ENCODE peak calls at places on chromosomes 13 and 19, in four cellular contexts. O is PC-3; S is stimulated activated CD4-positive, alpha-beta T cell treated with anti-CD3 and anti-CD28 coated beads, Interleukin-2, amount 100 ng/mL, for 24 hours; N is NCI-H1092. X is an unnamed sample.

GRCh38 chr19:9819590-9819898 is 665 bp upstream of the FBXL12 start:
- DNase-seq in O (no peak), S (no peak), N (no peak), X (no peak)

GRCh38 chr13:104318121-104318520 is 1251.9 kb upstream of the SLC10A2 start:
- DNase-seq in O (peak; percentile 38), S (no peak), N (peak; percentile 10), X (no peak)

GRCh38 chr19:16824658-16825311 is 4.4 kb upstream of the SIN3B start:
- DNase-seq in O (peak; percentile 19), S (no peak), N (no peak), X (no peak)

GRCh38 chr19:39422020-39422419 is 9.6 kb downstream of the PLEKHG2 start:
- DNase-seq in O (no peak), S (no peak), N (no peak), X (no peak)

GRCh38 chr19:44943801-44944249 is 1.8 kb downstream of the APOC4 start:
- DNase-seq in O (no peak), S (no peak), N (no peak), X (no peak)

GRCh38 chr19:16325161-16325527 is 518 bp downstream of the KLF2 start:
- DNase-seq in O (no peak), S (peak; percentile 52), N (no peak), X (no peak)

GRCh38 chr19:1872807-1873523 is 9.6 kb upstream of the KLF16 start:
- DNase-seq in O (no peak), S (no peak), N (no peak), X (no peak)

GRCh38 chr13:79937311-79938243 is 403.3 kb downstream of the SPRY2 start:
- DNase-seq in O (no peak), S (no peak), N (no peak), X (no peak)

GRCh38 chr19:14366529-14366928 is 14.7 kb upstream of the ADGRE5 start:
- DNase-seq in O (peak; percentile 98), S (peak; percentile 85), N (peak; percentile 58), X (peak; percentile 64)

GRCh38 chr19:56301152-56301551 is 13.5 kb downstream of the ZSCAN5A start:
- DNase-seq in O (peak; percentile 15), S (no peak), N (no peak), X (no peak)

GRCh38 chr19:45087531-45087930 is 5.4 kb upstream of the PPP1R37 start:
- DNase-seq in O (no peak), S (no peak), N (no peak), X (peak; percentile 17)

GRCh38 chr13:38141792-38142191 is 207.9 kb upstream of the UFM1 start:
- DNase-seq in O (peak; percentile 45), S (no peak), N (no peak), X (no peak)

GRCh38 chr19:17965370-17966114 is 1.4 kb upstream of the KCNN1 start:
- DNase-seq in O (no peak), S (no peak), N (no peak), X (no peak)

GRCh38 chr19:6821639-6822310 is 49.3 kb downstream of the VAV1 start:
- DNase-seq in O (no peak), S (no peak), N (no peak), X (no peak)

GRCh38 chr13:50352720-50353491 is 337.7 kb downstream of the KCNRG start:
- DNase-seq in O (no peak), S (no peak), N (no peak), X (no peak)

GRCh38 chr19:35479278-35479677 is 11.0 kb downstream of the KRTDAP start:
- DNase-seq in O (peak; percentile 35), S (no peak), N (no peak), X (no peak)

GRCh38 chr13:27621366-27622101 is at the start of gene POLR1D:
- DNase-seq in O (peak; percentile 91), S (peak; percentile 81), N (peak; percentile 54), X (peak; percentile 75)

GRCh38 chr13:51765142-51765515 is 38.8 kb downstream of the DHRS12 start:
- DNase-seq in O (no peak), S (no peak), N (no peak), X (no peak)

GRCh38 chr13:77820431-77821149 is 98.0 kb downstream of the EDNRB start:
- DNase-seq in O (peak; percentile 8), S (no peak), N (no peak), X (no peak)

GRCh38 chr19:19642506-19643157 is 825 bp downstream of the GMIP start:
- DNase-seq in O (peak; percentile 11), S (peak; percentile 56), N (no peak), X (peak; percentile 41)

GRCh38 chr19:1591421-1592022 is 1.1 kb downstream of the MBD3 start:
- DNase-seq in O (no peak), S (no peak), N (peak; percentile 51), X (no peak)

GRCh38 chr13:30572859-30573275 is 44.9 kb upstream of the USPL1 start:
- DNase-seq in O (peak; percentile 39), S (no peak), N (no peak), X (no peak)

GRCh38 chr19:14674764-14675163 is at the start of gene ADGRE3:
- DNase-seq in O (no peak), S (no peak), N (no peak), X (no peak)

GRCh38 chr19:43675269-43675879 is 5.4 kb upstream of the PLAUR start:
- DNase-seq in O (peak; percentile 93), S (no peak), N (no peak), X (no peak)

GRCh38 chr13:112056739-112057433 is 10.1 kb upstream of the SOX1 start:
- DNase-seq in O (no peak), S (no peak), N (peak; percentile 36), X (no peak)

GRCh38 chr13:95023405-95023804 is 277.8 kb downstream of the ABCC4 start:
- DNase-seq in O (peak; percentile 77), S (no peak), N (no peak), X (no peak)

GRCh38 chr19:45171211-45171623 is 6.8 kb downstream of the TRAPPC6A start:
- DNase-seq in O (no peak), S (peak; percentile 40), N (no peak), X (no peak)